ENCODE peak calls at places on chromosomes 4 and X, in four cellular contexts. One of them, this sample, is unnamed. For H3K9me1, the result is how much of the 10 kb centered on the place peaks cover.

GRCh38 chr4:7158081-7158750 is 34.1 kb upstream of the SORCS2 start:
- DNase-seq in IMR-90: no peak
- DNase-seq in endothelial cell of umbilical vein: no peak
- DNase-seq in K562: no peak
- DNase-seq in this sample: no peak

GRCh38 chr4:116005806-116006088 is 892.3 kb upstream of the NDST4 start:
- DNase-seq in K562: no peak
- DNase-seq in endothelial cell of umbilical vein: no peak
- DNase-seq in IMR-90: no peak
- DNase-seq in this sample: no peak

GRCh38 chr4:169640261-169640880 is 20.0 kb downstream of the CLCN3 start:
- DNase-seq in K562: no peak
- DNase-seq in endothelial cell of umbilical vein: no peak
- DNase-seq in IMR-90: peak
- DNase-seq in this sample: no peak

GRCh38 chr4:104966349-104967033 is 180.2 kb upstream of the TET2 start:
- DNase-seq in K562: no peak
- DNase-seq in endothelial cell of umbilical vein: no peak
- DNase-seq in IMR-90: no peak
- DNase-seq in this sample: no peak

GRCh38 chrX:130111220-130111934 is 1.1 kb upstream of the ELF4 start:
- DNase-seq in endothelial cell of umbilical vein: no peak
- DNase-seq in IMR-90: no peak
- DNase-seq in K562: no peak
- DNase-seq in this sample: no peak

GRCh38 chrX:129823115-129823514 is 20.6 kb downstream of the ZDHHC9 start:
- DNase-seq in IMR-90: peak
- DNase-seq in endothelial cell of umbilical vein: peak
- DNase-seq in K562: peak
- DNase-seq in this sample: no peak

GRCh38 chr4:159516556-159516955 is 413.7 kb downstream of the RAPGEF2 start:
- DNase-seq in IMR-90: peak
- DNase-seq in K562: no peak
- DNase-seq in endothelial cell of umbilical vein: peak
- DNase-seq in this sample: no peak

GRCh38 chr4:155371432-155372043 is 5.2 kb downstream of the MAP9 start:
- DNase-seq in K562: no peak
- DNase-seq in endothelial cell of umbilical vein: peak
- DNase-seq in IMR-90: peak
- DNase-seq in this sample: no peak

GRCh38 chr4:126991965-126992364 is 640.8 kb upstream of the INTU start:
- DNase-seq in K562: no peak
- DNase-seq in IMR-90: peak
- DNase-seq in endothelial cell of umbilical vein: no peak
- DNase-seq in this sample: no peak

GRCh38 chrX:38220024-38220935 is at the start of gene SRPX:
- DNase-seq in endothelial cell of umbilical vein: peak
- DNase-seq in IMR-90: peak
- DNase-seq in K562: peak
- DNase-seq in this sample: no peak

GRCh38 chrX:136933617-136934145 is 53.2 kb upstream of the RBMX start:
- DNase-seq in endothelial cell of umbilical vein: peak
- DNase-seq in K562: no peak
- DNase-seq in IMR-90: no peak
- DNase-seq in this sample: no peak

GRCh38 chr4:77156912-77157858 is at the start of gene CCNG2:
- DNase-seq in K562: peak
- DNase-seq in endothelial cell of umbilical vein: no peak
- DNase-seq in IMR-90: peak
- DNase-seq in this sample: no peak

GRCh38 chr4:69707807-69708206 is 52.6 kb downstream of the SULT1B1 start:
- DNase-seq in K562: no peak
- DNase-seq in IMR-90: no peak
- DNase-seq in endothelial cell of umbilical vein: no peak
- DNase-seq in this sample: no peak

GRCh38 chrX:9906919-9907318 is 60.2 kb upstream of the CLDN34 start:
- DNase-seq in IMR-90: no peak
- DNase-seq in endothelial cell of umbilical vein: no peak
- DNase-seq in K562: no peak
- DNase-seq in this sample: no peak

GRCh38 chrX:24245201-24245600 is 68.7 kb downstream of the SUPT20HL2 start:
- DNase-seq in K562: no peak
- DNase-seq in endothelial cell of umbilical vein: no peak
- DNase-seq in IMR-90: peak
- DNase-seq in this sample: no peak

GRCh38 chr4:84778041-84778440 is 188.4 kb downstream of the WDFY3 start:
- DNase-seq in K562: no peak
- DNase-seq in endothelial cell of umbilical vein: no peak
- DNase-seq in IMR-90: peak
- DNase-seq in this sample: no peak

GRCh38 chr4:9919047-9919446 is 102.2 kb downstream of the SLC2A9 start:
- DNase-seq in K562: no peak
- DNase-seq in endothelial cell of umbilical vein: no peak
- DNase-seq in IMR-90: no peak
- DNase-seq in this sample: no peak

GRCh38 chr4:136793848-136794247 is 738.4 kb downstream of the PCDH18 start:
- DNase-seq in IMR-90: peak
- DNase-seq in K562: no peak
- DNase-seq in endothelial cell of umbilical vein: no peak
- DNase-seq in this sample: no peak

GRCh38 chrX:49748211-49748956 is 52.6 kb upstream of the PAGE1 start:
- DNase-seq in endothelial cell of umbilical vein: no peak
- DNase-seq in IMR-90: no peak
- DNase-seq in K562: no peak
- DNase-seq in this sample: no peak

GRCh38 chr4:109113511-109113910 is 188.9 kb downstream of the COL25A1 start:
- DNase-seq in K562: no peak
- DNase-seq in IMR-90: peak
- DNase-seq in endothelial cell of umbilical vein: no peak
- DNase-seq in this sample: no peak

GRCh38 chr4:48315728-48316630 is 25.4 kb upstream of the SLAIN2 start:
- DNase-seq in K562: peak
- DNase-seq in endothelial cell of umbilical vein: peak
- DNase-seq in IMR-90: peak
- DNase-seq in this sample: no peak

GRCh38 chr4:16752150-16752549 is 146.3 kb downstream of the LDB2 start:
- DNase-seq in endothelial cell of umbilical vein: peak
- DNase-seq in IMR-90: peak
- DNase-seq in K562: no peak
- DNase-seq in this sample: no peak

GRCh38 chr4:127888559-127888958 is 7.9 kb downstream of the PLK4 start:
- DNase-seq in K562: no peak
- DNase-seq in endothelial cell of umbilical vein: no peak
- DNase-seq in IMR-90: no peak
- DNase-seq in this sample: no peak

GRCh38 chrX:153771261-153771681 is 7.2 kb downstream of the PLXNB3 start:
- DNase-seq in K562: no peak
- DNase-seq in IMR-90: no peak
- DNase-seq in endothelial cell of umbilical vein: no peak
- DNase-seq in this sample: no peak

GRCh38 chr4:103100691-103101090 is 1.1 kb upstream of the BDH2 start:
- DNase-seq in K562: no peak
- DNase-seq in IMR-90: no peak
- DNase-seq in endothelial cell of umbilical vein: no peak
- DNase-seq in this sample: no peak

GRCh38 chr4:103098746-103099421 is 750 bp downstream of the BDH2 start:
- DNase-seq in endothelial cell of umbilical vein: peak
- DNase-seq in IMR-90: peak
- DNase-seq in K562: no peak
- DNase-seq in this sample: no peak

GRCh38 chr4:103097112-103097511 is 2.5 kb downstream of the BDH2 start:
- DNase-seq in endothelial cell of umbilical vein: no peak
- DNase-seq in K562: no peak
- DNase-seq in IMR-90: no peak
- DNase-seq in this sample: no peak

GRCh38 chr4:103099691-103100392 is at the start of gene BDH2:
- DNase-seq in K562: peak
- DNase-seq in endothelial cell of umbilical vein: peak
- DNase-seq in IMR-90: peak
- DNase-seq in this sample: peak

GRCh38 chr4:103098331-103098730 is 1.3 kb downstream of the BDH2 start:
- DNase-seq in endothelial cell of umbilical vein: no peak
- DNase-seq in IMR-90: peak
- DNase-seq in K562: no peak
- DNase-seq in this sample: no peak
- H2AFZ ChIP-seq in endothelial cell of umbilical vein: no peak
- H2AFZ ChIP-seq in IMR-90: peak
- H2AFZ ChIP-seq in K562: no peak
- H2AFZ ChIP-seq in this sample: no peak

GRCh38 chr4:40289366-40290188 is 45.6 kb upstream of the CHRNA9 start:
- DNase-seq in IMR-90: peak
- DNase-seq in K562: peak
- DNase-seq in endothelial cell of umbilical vein: no peak
- DNase-seq in this sample: no peak
- H3K4me2 ChIP-seq in IMR-90: no peak
- H3K4me2 ChIP-seq in K562: peak
- H3K4me2 ChIP-seq in endothelial cell of umbilical vein: no peak
- H3K4me2 ChIP-seq in this sample: peak

DNA sequence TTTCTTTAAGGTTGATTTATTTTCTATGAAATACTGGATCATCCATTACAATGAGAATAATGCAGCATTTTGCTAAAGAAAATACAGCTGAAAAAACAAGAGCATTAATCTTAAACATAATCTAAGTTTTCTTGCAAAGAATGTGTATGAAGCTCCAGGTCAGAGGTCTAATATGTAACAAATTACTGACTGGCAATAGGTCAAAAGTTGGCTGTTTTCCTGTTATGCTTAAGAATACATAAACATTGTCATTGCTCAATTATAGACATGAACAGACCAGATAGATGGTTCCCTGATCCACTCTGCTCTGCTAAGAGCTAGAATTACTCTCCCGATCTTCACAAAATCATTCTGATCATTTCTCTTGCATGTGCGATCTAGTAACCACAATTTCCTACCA is 718.6 kb downstream of the PDHA2 start:
- DNase-seq in K562: no peak
- DNase-seq in IMR-90: no peak
- DNase-seq in endothelial cell of umbilical vein: peak
- DNase-seq in this sample: no peak
- H3K9me1 ChIP-seq in K562: under half
- H3K9me1 ChIP-seq in IMR-90: under half
- H3K9me1 ChIP-seq in endothelial cell of umbilical vein: under half
- H3K9me1 ChIP-seq in this sample: under half

DNA sequence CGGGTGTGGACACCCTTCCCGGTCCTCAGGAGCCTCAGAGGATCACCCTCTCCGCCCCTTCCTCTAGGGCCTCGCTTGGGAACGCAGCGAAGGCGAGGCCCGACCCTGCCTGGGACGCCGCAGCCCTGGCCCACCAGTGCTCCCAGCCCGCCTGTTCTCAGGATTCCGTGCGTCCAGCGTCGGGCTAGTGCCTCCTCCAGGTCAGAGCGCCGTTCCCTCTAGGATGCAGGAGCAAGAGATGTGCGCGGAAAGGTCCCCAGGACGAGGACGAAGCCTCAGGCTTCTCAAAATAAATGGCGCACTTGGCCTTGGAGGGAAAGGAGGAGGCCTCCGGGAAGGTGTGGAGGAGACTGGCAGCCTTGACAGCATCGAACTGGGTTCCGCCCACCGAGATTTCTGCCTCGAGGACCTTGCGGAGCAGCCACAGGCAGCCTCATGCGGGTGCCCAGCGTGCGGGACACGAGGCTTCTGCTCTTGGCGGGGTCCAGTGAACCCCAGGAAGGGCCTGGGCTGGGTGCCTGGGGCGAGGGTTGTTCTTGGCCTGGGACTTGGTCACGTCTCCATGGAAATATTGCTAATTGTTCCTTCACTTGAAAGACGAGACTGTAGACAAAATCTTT is 35.1 kb downstream of the PITX2 start:
- DNase-seq in K562: no peak
- DNase-seq in IMR-90: no peak
- DNase-seq in endothelial cell of umbilical vein: no peak
- DNase-seq in this sample: no peak
- H2AFZ ChIP-seq in K562: no peak
- H2AFZ ChIP-seq in IMR-90: peak
- H2AFZ ChIP-seq in endothelial cell of umbilical vein: no peak
- H2AFZ ChIP-seq in this sample: no peak

GRCh38 chr4:181971411-181971810 is 271.8 kb upstream of the TENM3 start:
- DNase-seq in IMR-90: no peak
- DNase-seq in endothelial cell of umbilical vein: no peak
- DNase-seq in K562: no peak
- DNase-seq in this sample: peak
- H3K4me2 ChIP-seq in IMR-90: no peak
- H3K4me2 ChIP-seq in endothelial cell of umbilical vein: no peak
- H3K4me2 ChIP-seq in K562: no peak
- H3K4me2 ChIP-seq in this sample: peak

DNA sequence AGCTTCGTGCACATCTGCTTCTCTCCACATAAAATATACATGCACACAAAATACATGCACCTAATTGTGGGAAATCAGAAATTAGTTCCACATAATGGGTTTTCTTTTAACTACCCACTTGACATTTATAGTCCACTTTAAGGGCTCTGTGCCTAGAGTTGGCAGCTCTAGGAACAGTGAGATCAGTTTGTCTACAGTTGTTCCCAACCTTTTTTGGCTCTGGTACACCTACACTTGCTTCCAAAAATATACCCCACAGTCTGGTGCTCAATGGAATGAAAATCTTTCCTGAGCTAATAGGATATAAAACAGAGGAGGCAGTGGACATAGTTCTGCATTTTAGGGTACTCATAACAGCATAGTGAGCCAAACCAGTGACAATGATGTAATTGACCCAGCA is 36.1 kb downstream of the HDAC8 start:
- DNase-seq in K562: no peak
- DNase-seq in endothelial cell of umbilical vein: no peak
- DNase-seq in IMR-90: no peak
- DNase-seq in this sample: no peak
- H3K9me1 ChIP-seq in K562: under half
- H3K9me1 ChIP-seq in endothelial cell of umbilical vein: under half
- H3K9me1 ChIP-seq in IMR-90: under half
- H3K9me1 ChIP-seq in this sample: under half

DNA sequence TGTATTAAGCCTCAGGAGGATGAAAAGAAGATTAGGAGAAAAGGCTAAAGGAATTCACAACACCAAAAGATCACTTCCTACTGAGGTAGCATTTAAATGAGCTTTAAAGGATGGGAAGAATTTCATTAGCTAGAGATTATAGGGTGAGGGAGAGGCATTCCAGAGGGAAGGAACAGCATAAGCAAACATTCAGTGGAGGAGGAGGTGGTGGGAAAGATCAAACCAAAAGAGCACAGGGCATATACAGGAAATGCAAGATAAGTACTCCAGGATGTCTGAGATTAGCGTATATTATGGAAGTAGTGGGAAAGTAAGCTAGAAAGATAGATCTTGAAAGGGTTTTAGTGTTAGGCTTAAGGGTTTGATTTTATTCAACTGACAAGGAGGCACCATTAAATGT is 84.8 kb downstream of the COL4A6 start:
- DNase-seq in K562: no peak
- DNase-seq in IMR-90: no peak
- DNase-seq in endothelial cell of umbilical vein: peak
- DNase-seq in this sample: no peak
- H2AFZ ChIP-seq in K562: no peak
- H2AFZ ChIP-seq in IMR-90: no peak
- H2AFZ ChIP-seq in endothelial cell of umbilical vein: no peak
- H2AFZ ChIP-seq in this sample: no peak

DNA sequence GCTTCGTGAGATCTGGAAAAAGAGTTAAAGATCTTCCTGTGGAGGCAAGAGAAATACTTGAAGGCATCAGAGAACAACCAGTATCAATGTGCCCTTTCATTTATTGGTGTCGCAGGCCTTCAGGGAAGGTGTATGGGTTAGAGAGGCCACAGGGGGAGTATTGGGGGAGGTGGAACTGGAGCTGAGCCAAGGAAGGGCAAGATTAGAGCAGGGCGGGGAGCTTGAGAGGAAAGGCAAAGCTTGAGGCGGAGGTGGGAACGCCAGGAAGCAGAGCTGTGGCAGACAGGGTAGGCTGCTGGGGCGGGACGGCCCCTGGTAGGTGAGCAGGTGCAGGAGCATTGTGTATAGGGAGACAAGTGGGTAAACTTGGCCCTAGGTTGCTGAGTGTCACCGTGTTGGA is 329.9 kb downstream of the ARHGAP10 start:
- DNase-seq in endothelial cell of umbilical vein: no peak
- DNase-seq in K562: no peak
- DNase-seq in IMR-90: no peak
- DNase-seq in this sample: no peak
- H3K4me2 ChIP-seq in endothelial cell of umbilical vein: no peak
- H3K4me2 ChIP-seq in K562: no peak
- H3K4me2 ChIP-seq in IMR-90: no peak
- H3K4me2 ChIP-seq in this sample: no peak